ENCODE peak calls at places on chromosomes 1 and 21, in ten cellular contexts. N is activated CD4-positive, alpha-beta T cell treated with anti-CD3 and anti-CD28 coated beads, Interleukin-2, amount 50 U/mL, for 1 hour; I is myocyte; R is fibroblast of lung; X is kidney tubule cell; A is NCI-H1930; S is PC-9; V is stimulated activated CD4-positive, alpha-beta T cell treated with anti-CD3 and anti-CD28 coated beads, Interleukin-2, amount 100 ng/mL, for 48 hours; H is NCI-H1694 treated with DMSO at 0.1 percent for 48 hours; B is NCI-H146. D is an unnamed sample.
A peak's percentile ranks its signal among the peaks of the same experiment; 100 is the strongest.

GRCh38 chr1:61552630-61553029 is 172.3 kb downstream of the TM2D1 start:
- DNase-seq in N (no peak), I (no peak), R (no peak), X (no peak), A (no peak), S (no peak), V (no peak), H (no peak), B (no peak), D (no peak)

GRCh38 chr21:29155118-29155932 is 24.9 kb downstream of the MAP3K7CL start:
- DNase-seq in N (no peak), I (peak; percentile 87), R (peak; percentile 95), X (peak; percentile 37), A (no peak), S (no peak), V (no peak), H (no peak), B (no peak), D (no peak)

GRCh38 chr1:85280636-85281035 is 4.2 kb upstream of the BCL10 start:
- DNase-seq in N (no peak), I (no peak), R (peak; percentile 20), X (no peak), A (no peak), S (no peak), V (no peak), H (no peak), B (no peak), D (no peak)

GRCh38 chr21:46124083-46124925 is 26.4 kb downstream of the COL6A2 start:
- DNase-seq in N (no peak), I (no peak), R (no peak), X (no peak), A (no peak), S (no peak), V (no peak), H (no peak), B (no peak), D (no peak)

GRCh38 chr1:198829948-198830347 is 191.1 kb downstream of the PTPRC start:
- DNase-seq in N (no peak), I (no peak), R (peak; percentile 40), X (peak; percentile 52), A (no peak), S (no peak), V (no peak), H (no peak), B (no peak), D (peak; percentile 99)

GRCh38 chr21:46126321-46127238 is 28.7 kb downstream of the COL6A2 start:
- DNase-seq in N (no peak), I (no peak), R (no peak), X (no peak), A (no peak), S (no peak), V (no peak), H (no peak), B (no peak), D (no peak)

GRCh38 chr1:229116114-229116513 is 154.8 kb upstream of the RAB4A start:
- DNase-seq in N (no peak), I (no peak), R (no peak), X (no peak), A (no peak), S (no peak), V (no peak), H (no peak), B (no peak), D (no peak)

GRCh38 chr1:109628540-109629321 is 9.1 kb downstream of the AMPD2 start:
- DNase-seq in N (no peak), I (no peak), R (peak; percentile 87), X (peak; percentile 97), A (no peak), S (peak; percentile 36), V (no peak), H (no peak), B (no peak), D (no peak)

GRCh38 chr1:223700942-223701637 is 11.2 kb upstream of the CAPN2 start:
- DNase-seq in N (no peak), I (peak; percentile 92), R (peak; percentile 99), X (peak; percentile 98), A (no peak), S (peak; percentile 97), V (no peak), H (no peak), B (no peak), D (no peak)

GRCh38 chr1:240999826-241000225 is 357.2 kb downstream of the RGS7 start:
- DNase-seq in N (no peak), I (peak; percentile 3), R (no peak), X (no peak), A (no peak), S (no peak), V (no peak), H (no peak), B (no peak), D (no peak)

GRCh38 chr1:18947570-18947969 is 8.9 kb downstream of the IFFO2 start:
- DNase-seq in N (no peak), I (no peak), R (no peak), X (no peak), A (no peak), S (no peak), V (no peak), H (no peak), B (no peak), D (no peak)

GRCh38 chr1:88422037-88422436 is 262.0 kb upstream of the PKN2 start:
- DNase-seq in N (no peak), I (no peak), R (peak; percentile 35), X (no peak), A (no peak), S (no peak), V (no peak), H (no peak), B (no peak), D (no peak)

GRCh38 chr1:192904438-192904895 is 95.6 kb downstream of the RGS2 start:
- DNase-seq in N (no peak), I (peak; percentile 59), R (peak; percentile 96), X (peak; percentile 56), A (no peak), S (no peak), V (peak; percentile 3), H (no peak), B (no peak), D (peak; percentile 23)